ENCODE peak calls at places on chromosomes 4 and X, in four cellular contexts. J, P, F and Q are unnamed samples.

GRCh38 chrX:121851033-121851432 is 803.6 kb downstream of the GLUD2 start:
- DNase-seq in J (no peak), P (no peak), F (no peak), Q (no peak)

GRCh38 chr4:127995776-127996175 is 30.6 kb downstream of the ABHD18 start:
- DNase-seq in J (no peak), P (no peak), F (no peak), Q (peak)

GRCh38 chrX:1138476-1138875 is 74.0 kb downstream of the CRLF2 start:
- DNase-seq in J (no peak), P (no peak), F (peak), Q (no peak)

GRCh38 chrX:41594634-41595033 is 94.1 kb upstream of the GPR34 start:
- DNase-seq in J (no peak), P (no peak), F (no peak), Q (no peak)

GRCh38 chr4:182297659-182298058 is 54.5 kb downstream of the TENM3 start:
- DNase-seq in J (no peak), P (peak), F (no peak), Q (no peak)

GRCh38 chr4:54277691-54278090 is 48.6 kb downstream of the PDGFRA start:
- DNase-seq in J (peak), P (peak), F (no peak), Q (peak)

GRCh38 chrX:40849906-40850672 is 114.7 kb upstream of the MED14 start:
- DNase-seq in J (no peak), P (no peak), F (no peak), Q (no peak)

GRCh38 chrX:39516399-39516798 is 581.4 kb downstream of the BCOR start:
- DNase-seq in J (no peak), P (no peak), F (no peak), Q (no peak)

GRCh38 chr4:111475696-111476095 is 669.6 kb upstream of the FAM241A start:
- DNase-seq in J (no peak), P (no peak), F (no peak), Q (no peak)

GRCh38 chrX:96979766-96980165 is 96.1 kb downstream of the RPA4 start:
- DNase-seq in J (no peak), P (no peak), F (no peak), Q (no peak)

GRCh38 chr4:168540086-168540864 is 43.4 kb downstream of the PALLD start:
- DNase-seq in J (no peak), P (no peak), F (no peak), Q (peak)

GRCh38 chr4:85747871-85748491 is 273.0 kb downstream of the ARHGAP24 start:
- DNase-seq in J (peak), P (no peak), F (no peak), Q (no peak)

GRCh38 chr4:6393544-6394475 is 78.6 kb downstream of the PPP2R2C start:
- DNase-seq in J (no peak), P (no peak), F (no peak), Q (no peak)

GRCh38 chr4:40548256-40548655 is 81.4 kb downstream of the RBM47 start:
- DNase-seq in J (no peak), P (no peak), F (no peak), Q (no peak)

GRCh38 chrX:66328950-66329596 is 165.0 kb downstream of the HEPH start:
- DNase-seq in J (no peak), P (no peak), F (peak), Q (no peak)

GRCh38 chrX:4655743-4656142 is 942.3 kb upstream of the PRKX start:
- DNase-seq in J (no peak), P (no peak), F (no peak), Q (no peak)

GRCh38 chr4:3875466-3875865 is 109.3 kb downstream of the ADRA2C start:
- DNase-seq in J (no peak), P (no peak), F (no peak), Q (no peak)

GRCh38 chrX:102892103-102892502 is 45.0 kb upstream of the RAB40AL start:
- DNase-seq in J (no peak), P (no peak), F (no peak), Q (no peak)

GRCh38 chr4:174317531-174317930 is 33.8 kb downstream of the CEP44 start:
- DNase-seq in J (no peak), P (no peak), F (no peak), Q (no peak)

GRCh38 chr4:6460876-6461275 is 11.5 kb downstream of the PPP2R2C start:
- DNase-seq in J (no peak), P (no peak), F (no peak), Q (no peak)

GRCh38 chr4:124206779-124207605 is 505.5 kb downstream of the ANKRD50 start:
- DNase-seq in J (no peak), P (no peak), F (no peak), Q (no peak)

GRCh38 chr4:116118216-116118615 is 967.2 kb downstream of the TRAM1L1 start:
- DNase-seq in J (no peak), P (no peak), F (no peak), Q (no peak)

GRCh38 chr4:61734409-61734808 is 534.3 kb downstream of the ADGRL3 start:
- DNase-seq in J (no peak), P (no peak), F (no peak), Q (no peak)

GRCh38 chr4:140094701-140095420 is 59.1 kb downstream of the MAML3 start:
- DNase-seq in J (no peak), P (no peak), F (peak), Q (no peak)

GRCh38 chrX:69285881-69286545 is 120.8 kb upstream of the PJA1 start:
- DNase-seq in J (peak), P (peak), F (peak), Q (no peak)

GRCh38 chrX:46407036-46407752 is 138.0 kb downstream of the ZNF674 start:
- DNase-seq in J (no peak), P (no peak), F (no peak), Q (peak)

GRCh38 chr4:8211229-8211628 is 12.1 kb downstream of the SH3TC1 start:
- DNase-seq in J (no peak), P (no peak), F (no peak), Q (no peak)